ENCODE peak calls at places on chromosomes 12 and 14, in six cellular contexts. J, M, N, P, C and Y are unnamed samples.

GRCh38 chr12:6603095-6603567 is 4.0 kb downstream of the CHD4 start:
- DNase-seq in J (peak; percentile 46), P (no peak), M (peak; percentile 27), C (peak; percentile 53), N (peak; percentile 41), Y (peak; percentile 37)

GRCh38 chr14:105201928-105202513 is 20.9 kb upstream of the NUDT14 start:
- DNase-seq in C (no peak), N (no peak), M (no peak), P (no peak), J (peak; percentile 50), Y (no peak)

GRCh38 chr12:98725481-98726247 is 80.6 kb downstream of the APAF1 start:
- DNase-seq in N (peak; percentile 59), M (peak; percentile 75), P (peak; percentile 38), C (peak; percentile 84), J (peak; percentile 66), Y (peak; percentile 56)

GRCh38 chr12:47888127-47888819 is 16.5 kb downstream of the VDR start:
- DNase-seq in C (no peak), N (no peak), P (no peak), J (no peak), M (no peak), Y (no peak)

GRCh38 chr12:68121143-68121542 is 38.4 kb downstream of the IFNG start:
- DNase-seq in N (no peak), J (no peak), P (no peak), M (no peak), C (no peak), Y (no peak)

GRCh38 chr14:69154779-69155178 is 1.9 kb upstream of the DCAF5 start:
- DNase-seq in C (peak; percentile 50), M (peak; percentile 22), N (no peak), P (no peak), J (peak; percentile 38), Y (peak; percentile 48)

GRCh38 chr14:104879983-104880565 is 15.0 kb downstream of the CEP170B start:
- DNase-seq in N (no peak), P (no peak), J (no peak), C (no peak), M (no peak), Y (no peak)

GRCh38 chr12:119069029-119069731 is 87.8 kb downstream of the SRRM4 start:
- DNase-seq in C (no peak), N (no peak), J (no peak), M (no peak), P (no peak), Y (no peak)

GRCh38 chr12:94644141-94644575 is 6.2 kb downstream of the TMCC3 start:
- DNase-seq in N (no peak), P (no peak), J (no peak), M (peak; percentile 68), C (peak; percentile 75), Y (peak; percentile 41)

GRCh38 chr12:7127916-7128626 is 618 bp downstream of the RBP5 start:
- DNase-seq in P (no peak), J (no peak), C (no peak), M (no peak), N (no peak), Y (no peak)

GRCh38 chr14:36657409-36658090 is 4.1 kb upstream of the PAX9 start:
- DNase-seq in C (peak; percentile 42), M (no peak), J (peak; percentile 72), N (peak; percentile 64), P (no peak), Y (no peak)
- H3K4me1 ChIP-seq in C (no peaks in the 10 kb centered on the region), M (peaks cover 18% of the 10 kb centered on the region), J (no peaks in the 10 kb centered on the region), N (no peaks in the 10 kb centered on the region), P (peaks cover 18% of the 10 kb centered on the region), Y (peaks cover 12% of the 10 kb centered on the region)

DNA sequence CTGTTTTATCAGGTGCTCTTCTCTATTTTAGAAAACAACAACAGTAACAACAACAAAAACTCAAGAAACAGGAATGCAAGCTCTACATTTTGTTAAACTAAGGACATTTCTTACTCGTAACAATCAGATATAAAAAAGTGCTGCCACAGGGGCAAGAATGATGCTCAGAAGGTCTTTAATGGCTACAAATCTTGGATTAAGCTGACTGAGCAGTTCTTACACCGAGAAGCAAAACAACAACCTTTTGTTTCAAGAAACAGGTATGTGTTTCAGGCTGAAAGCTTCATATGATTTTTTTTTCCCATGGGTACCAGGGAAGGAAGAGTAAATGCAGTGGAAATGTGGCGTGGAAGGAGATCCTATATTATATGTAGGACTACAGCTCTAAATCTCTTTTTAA is 786.8 kb upstream of the FBXO33 start:
- DNase-seq in P (no peak), C (no peak), J (no peak), N (no peak), M (no peak), Y (no peak)
- H3K4me2 ChIP-seq in P (no peak overlapping the region), C (no peak overlapping the region), J (no peak overlapping the region), N (no peak overlapping the region), M (no peak overlapping the region), Y (peak overlapping the region; percentile 63)

DNA sequence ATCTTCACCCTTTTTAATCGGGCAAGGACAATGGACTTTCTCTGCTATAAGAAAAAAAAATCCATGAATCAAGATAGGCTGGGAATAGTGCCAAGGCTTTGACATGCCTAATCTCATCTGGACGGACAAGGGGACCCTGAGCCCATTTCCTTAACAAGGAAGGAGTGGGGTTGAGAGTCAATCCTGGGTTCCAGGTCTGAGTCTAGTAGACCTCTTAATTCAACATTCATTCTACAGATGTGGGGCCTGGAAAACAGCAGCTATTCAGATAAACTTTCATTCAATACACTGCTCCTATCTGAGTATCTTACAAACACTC is 82.0 kb upstream of the GPR68 start:
- DNase-seq in C (no peak), N (no peak), P (no peak), M (no peak), J (no peak), Y (no peak)
- H3K4me1 ChIP-seq in C (no peaks in the 10 kb centered on the region), N (no peaks in the 10 kb centered on the region), P (no peaks in the 10 kb centered on the region), M (no peaks in the 10 kb centered on the region), J (peaks cover 5% of the 10 kb centered on the region), Y (peaks cover 51% of the 10 kb centered on the region)

GRCh38 chr12:89453579-89453978 is 71.0 kb downstream of the GALNT4 start:
- DNase-seq in N (no peak), C (peak; percentile 86), P (no peak), J (no peak), M (peak; percentile 53), Y (no peak)
- H3K4me2 ChIP-seq in N (no peak overlapping the region), C (peak overlapping the region; percentile 70), P (no peak overlapping the region), J (peak overlapping the region; percentile 21), M (no peak overlapping the region), Y (no peak overlapping the region)

GRCh38 chr12:132648616-132649225 is 30.1 kb downstream of the P2RX2 start:
- DNase-seq in N (no peak), J (no peak), M (no peak), C (no peak), P (no peak), Y (no peak)
- H3K4me1 ChIP-seq in N (no peaks in the 10 kb centered on the region), J (no peaks in the 10 kb centered on the region), M (no peaks in the 10 kb centered on the region), C (no peaks in the 10 kb centered on the region), P (no peaks in the 10 kb centered on the region), Y (no peaks in the 10 kb centered on the region)

GRCh38 chr14:41609704-41610183 is 3.1 kb downstream of the LRFN5 start:
- DNase-seq in N (peak; percentile 88), M (peak; percentile 18), P (peak; percentile 62), C (peak; percentile 80), J (peak; percentile 85), Y (no peak)
- H3K4me2 ChIP-seq in N (peak overlapping the region; percentile 97), M (peak overlapping the region; percentile 92), P (peak overlapping the region; percentile 73), C (peak overlapping the region; percentile 91), J (peak overlapping the region; percentile 73), Y (no peak overlapping the region)

GRCh38 chr12:109705291-109705690 is 8.3 kb upstream of the FAM222A start:
- DNase-seq in M (no peak), C (no peak), P (no peak), J (no peak), N (no peak), Y (no peak)

GRCh38 chr12:109704371-109705098 is 9.1 kb upstream of the FAM222A start:
- DNase-seq in M (no peak), P (no peak), N (no peak), C (no peak), J (no peak), Y (no peak)

GRCh38 chr12:109703684-109704083 is 9.9 kb upstream of the FAM222A start:
- DNase-seq in J (no peak), C (no peak), M (no peak), P (no peak), N (no peak), Y (no peak)

GRCh38 chr12:109701064-109701463 is 12.6 kb upstream of the FAM222A start:
- DNase-seq in N (no peak), J (no peak), P (no peak), C (no peak), M (no peak), Y (no peak)

GRCh38 chr12:109702126-109702841 is 11.3 kb upstream of the FAM222A start:
- DNase-seq in C (no peak), M (no peak), J (no peak), P (no peak), N (no peak), Y (no peak)
- H3K4me1 ChIP-seq in C (no peaks in the 10 kb centered on the region), M (no peaks in the 10 kb centered on the region), J (peaks cover 25% of the 10 kb centered on the region), P (no peaks in the 10 kb centered on the region), N (no peaks in the 10 kb centered on the region), Y (no peaks in the 10 kb centered on the region)

GRCh38 chr14:55129086-55129427 is at the start of gene LGALS3:
- DNase-seq in M (no peak), J (peak; percentile 83), C (peak; percentile 88), N (peak; percentile 64), P (peak; percentile 37), Y (no peak)
- H3K4me2 ChIP-seq in M (peak within 1 kb of the TSS; percentile 91), J (peak within 1 kb of the TSS; percentile 96), C (peak within 1 kb of the TSS; percentile 85), N (peak within 1 kb of the TSS; percentile 86), P (peak within 1 kb of the TSS; percentile 91), Y (peak within 1 kb of the TSS; percentile 23)